ENCODE peak calls at places on chromosomes 3 and 15, in four cellular contexts. Y is aorta; R is stimulated activated CD8-positive, alpha-beta memory T cell treated with anti-CD3 and anti-CD28 coated beads, Interleukin-2, amount 100 ng/mL, for 1 hour; K is activated CD8-positive, alpha-beta memory T cell treated with anti-CD3 and anti-CD28 coated beads for 48 hours. J is an unnamed sample.

GRCh38 chr3:184283681-184284080 is 7.9 kb downstream of the ECE2 start:
- DNase-seq in K (no peak), R (no peak), Y (peak), J (no peak)

GRCh38 chr15:70440416-70441138 is 322.8 kb downstream of the UACA start:
- DNase-seq in K (no peak), Y (no peak), R (no peak), J (no peak)

GRCh38 chr3:47781326-47781684 is 388 bp downstream of the SMARCC1 start:
- DNase-seq in Y (peak), K (no peak), R (peak), J (peak)

GRCh38 chr15:70559223-70559823 is 204.0 kb downstream of the UACA start:
- DNase-seq in K (peak), R (no peak), Y (peak), J (peak)

GRCh38 chr3:43262194-43262593 is 24.1 kb upstream of the SNRK start:
- DNase-seq in Y (no peak), K (no peak), R (no peak), J (no peak)

GRCh38 chr3:124887177-124887995 is at the start of gene ITGB5:
- DNase-seq in R (no peak), K (no peak), Y (peak), J (peak)

GRCh38 chr15:35279811-35280210 is 194.7 kb upstream of the NANOGP8 start:
- DNase-seq in K (no peak), Y (no peak), R (no peak), J (no peak)

GRCh38 chr3:118818386-118818785 is 216.3 kb downstream of the IGSF11 start:
- DNase-seq in Y (no peak), R (no peak), K (no peak), J (no peak)

GRCh38 chr15:68107142-68107541 is 53.0 kb downstream of the PIAS1 start:
- DNase-seq in K (no peak), R (no peak), Y (no peak), J (no peak)

GRCh38 chr3:185900228-185900627 is 37.6 kb downstream of the TRA2B start:
- DNase-seq in Y (peak), K (no peak), R (no peak), J (peak)

GRCh38 chr15:68652141-68652540 is 73.3 kb downstream of the CORO2B start:
- DNase-seq in Y (no peak), R (no peak), K (no peak), J (no peak)

GRCh38 chr3:155963557-155963956 is 93.1 kb downstream of the GMPS start:
- DNase-seq in K (no peak), Y (no peak), R (no peak), J (peak)

GRCh38 chr3:36904641-36905040 is 40.2 kb downstream of the TRANK1 start:
- DNase-seq in K (no peak), Y (peak), R (no peak), J (peak)

GRCh38 chr3:194091141-194091540 is 44.8 kb upstream of the HES1 start:
- DNase-seq in Y (no peak), R (no peak), K (no peak), J (peak)

GRCh38 chr3:194906229-194906629 is 220.5 kb downstream of the FAM43A start:
- DNase-seq in K (no peak), R (no peak), Y (no peak), J (no peak)

GRCh38 chr15:92714071-92714456 is 58.5 kb upstream of the FAM174B start:
- DNase-seq in R (no peak), Y (no peak), K (no peak), J (peak)

GRCh38 chr3:18723426-18723825 is 298.3 kb upstream of the SATB1 start:
- DNase-seq in K (no peak), R (no peak), Y (no peak), J (peak)

GRCh38 chr3:25448750-25449684 is 21.0 kb downstream of the RARB start:
- DNase-seq in R (no peak), Y (peak), K (no peak), J (no peak)

GRCh38 chr15:68627476-68627875 is 48.7 kb downstream of the CORO2B start:
- DNase-seq in K (no peak), Y (no peak), R (no peak), J (no peak)

GRCh38 chr3:25572919-25573385 is 91.8 kb downstream of the TOP2B start:
- DNase-seq in R (no peak), Y (no peak), K (no peak), J (no peak)

GRCh38 chr15:26037369-26037768 is 174.2 kb upstream of the ATP10A start:
- DNase-seq in K (no peak), R (no peak), Y (no peak), J (no peak)

GRCh38 chr3:187896664-187897063 is 151.4 kb upstream of the BCL6 start:
- DNase-seq in Y (no peak), K (no peak), R (no peak), J (no peak)

GRCh38 chr3:83218383-83219200 is 1457.1 kb upstream of the GBE1 start:
- DNase-seq in K (no peak), Y (peak), R (no peak), J (no peak)

GRCh38 chr15:35054380-35054779 is 30.7 kb downstream of the NANOGP8 start:
- DNase-seq in R (no peak), Y (no peak), K (no peak), J (peak)

GRCh38 chr3:40504636-40505430 is 1.0 kb upstream of the ZNF620 start:
- DNase-seq in Y (peak), K (no peak), R (no peak), J (no peak)

GRCh38 chr3:29695201-29695904 is 414.5 kb downstream of the RBMS3 start:
- DNase-seq in Y (no peak), K (no peak), R (no peak), J (no peak)

GRCh38 chr3:29338981-29339833 is 58.3 kb downstream of the RBMS3 start:
- DNase-seq in K (no peak), Y (no peak), R (no peak), J (no peak)

GRCh38 chr3:182673336-182673735 is 120.0 kb upstream of the ATP11B start:
- DNase-seq in R (no peak), K (no peak), Y (no peak), J (no peak)

J was measured in NB4.